ENCODE peak calls at places on chromosomes 4 and X, in seven cellular contexts. One of them, this sample, is unnamed.
A peak's percentile ranks its signal among the peaks of the same experiment; 100 is the strongest.

GRCh38 chr4:6917445-6918241 is 8.0 kb downstream of the TBC1D14 start:
- DNase-seq in activated T-cell treated with anti-CD3 and anti-CD28 coated beads, Interleukin-2, amount 50 U/mL, for 1 hour: peak; percentile 43
- DNase-seq in mucosa of descending colon: peak; percentile 94
- DNase-seq in T-helper 9 cell: no peak
- DNase-seq in HFFc6: no peak
- DNase-seq in caudate nucleus: no peak
- DNase-seq in SK-N-DZ: no peak
- DNase-seq in this sample: peak; percentile 76

GRCh38 chrX:110056419-110056818 is 53.5 kb downstream of the TMEM164 start:
- DNase-seq in caudate nucleus: no peak
- DNase-seq in mucosa of descending colon: no peak
- DNase-seq in HFFc6: no peak
- DNase-seq in activated T-cell treated with anti-CD3 and anti-CD28 coated beads, Interleukin-2, amount 50 U/mL, for 1 hour: no peak
- DNase-seq in SK-N-DZ: no peak
- DNase-seq in T-helper 9 cell: no peak
- DNase-seq in this sample: no peak

GRCh38 chr4:151865327-151865726 is 104.5 kb upstream of the GATB start:
- DNase-seq in caudate nucleus: peak; percentile 62
- DNase-seq in mucosa of descending colon: peak; percentile 57
- DNase-seq in T-helper 9 cell: no peak
- DNase-seq in HFFc6: no peak
- DNase-seq in activated T-cell treated with anti-CD3 and anti-CD28 coated beads, Interleukin-2, amount 50 U/mL, for 1 hour: no peak
- DNase-seq in SK-N-DZ: no peak
- DNase-seq in this sample: no peak

GRCh38 chrX:47662144-47662657 is 3.2 kb upstream of the UXT start:
- DNase-seq in activated T-cell treated with anti-CD3 and anti-CD28 coated beads, Interleukin-2, amount 50 U/mL, for 1 hour: no peak
- DNase-seq in mucosa of descending colon: no peak
- DNase-seq in T-helper 9 cell: no peak
- DNase-seq in caudate nucleus: no peak
- DNase-seq in HFFc6: peak; percentile 94
- DNase-seq in SK-N-DZ: no peak
- DNase-seq in this sample: no peak

GRCh38 chr4:117821834-117822233 is 212.5 kb upstream of the NDST3 start:
- DNase-seq in activated T-cell treated with anti-CD3 and anti-CD28 coated beads, Interleukin-2, amount 50 U/mL, for 1 hour: no peak
- DNase-seq in SK-N-DZ: no peak
- DNase-seq in caudate nucleus: no peak
- DNase-seq in T-helper 9 cell: no peak
- DNase-seq in mucosa of descending colon: no peak
- DNase-seq in HFFc6: no peak
- DNase-seq in this sample: no peak

GRCh38 chrX:47583240-47583861 is 1.1 kb downstream of the TIMP1 start:
- DNase-seq in T-helper 9 cell: no peak
- DNase-seq in activated T-cell treated with anti-CD3 and anti-CD28 coated beads, Interleukin-2, amount 50 U/mL, for 1 hour: no peak
- DNase-seq in HFFc6: no peak
- DNase-seq in caudate nucleus: no peak
- DNase-seq in SK-N-DZ: no peak
- DNase-seq in mucosa of descending colon: no peak
- DNase-seq in this sample: no peak

GRCh38 chrX:151488677-151489076 is 74.8 kb upstream of the PASD1 start:
- DNase-seq in T-helper 9 cell: no peak
- DNase-seq in SK-N-DZ: peak; percentile 21
- DNase-seq in activated T-cell treated with anti-CD3 and anti-CD28 coated beads, Interleukin-2, amount 50 U/mL, for 1 hour: no peak
- DNase-seq in caudate nucleus: no peak
- DNase-seq in HFFc6: no peak
- DNase-seq in mucosa of descending colon: no peak
- DNase-seq in this sample: peak; percentile 43

GRCh38 chr4:244471-244870 is 60.8 kb downstream of the ZNF732 start:
- DNase-seq in activated T-cell treated with anti-CD3 and anti-CD28 coated beads, Interleukin-2, amount 50 U/mL, for 1 hour: peak; percentile 45
- DNase-seq in SK-N-DZ: peak; percentile 28
- DNase-seq in T-helper 9 cell: peak; percentile 33
- DNase-seq in caudate nucleus: peak; percentile 16
- DNase-seq in HFFc6: peak; percentile 22
- DNase-seq in mucosa of descending colon: no peak
- DNase-seq in this sample: peak; percentile 84

GRCh38 chrX:147340947-147341346 is 526.4 kb upstream of the CXorf51A start:
- DNase-seq in SK-N-DZ: no peak
- DNase-seq in caudate nucleus: no peak
- DNase-seq in T-helper 9 cell: no peak
- DNase-seq in mucosa of descending colon: no peak
- DNase-seq in HFFc6: no peak
- DNase-seq in activated T-cell treated with anti-CD3 and anti-CD28 coated beads, Interleukin-2, amount 50 U/mL, for 1 hour: no peak
- DNase-seq in this sample: no peak

GRCh38 chr4:20443406-20443805 is 191.7 kb downstream of the SLIT2 start:
- DNase-seq in mucosa of descending colon: no peak
- DNase-seq in HFFc6: no peak
- DNase-seq in caudate nucleus: no peak
- DNase-seq in activated T-cell treated with anti-CD3 and anti-CD28 coated beads, Interleukin-2, amount 50 U/mL, for 1 hour: no peak
- DNase-seq in SK-N-DZ: no peak
- DNase-seq in T-helper 9 cell: no peak
- DNase-seq in this sample: no peak

GRCh38 chr4:144667500-144667899 is 21.5 kb downstream of the HHIP start:
- DNase-seq in activated T-cell treated with anti-CD3 and anti-CD28 coated beads, Interleukin-2, amount 50 U/mL, for 1 hour: no peak
- DNase-seq in T-helper 9 cell: no peak
- DNase-seq in caudate nucleus: no peak
- DNase-seq in mucosa of descending colon: no peak
- DNase-seq in SK-N-DZ: no peak
- DNase-seq in HFFc6: no peak
- DNase-seq in this sample: no peak

GRCh38 chr4:174216935-174217272 is 66.6 kb downstream of the FBXO8 start:
- DNase-seq in SK-N-DZ: no peak
- DNase-seq in T-helper 9 cell: no peak
- DNase-seq in HFFc6: no peak
- DNase-seq in caudate nucleus: no peak
- DNase-seq in activated T-cell treated with anti-CD3 and anti-CD28 coated beads, Interleukin-2, amount 50 U/mL, for 1 hour: no peak
- DNase-seq in mucosa of descending colon: no peak
- DNase-seq in this sample: peak; percentile 17

GRCh38 chr4:120842046-120842445 is 80.5 kb downstream of the PRDM5 start:
- DNase-seq in T-helper 9 cell: no peak
- DNase-seq in HFFc6: peak; percentile 72
- DNase-seq in mucosa of descending colon: no peak
- DNase-seq in caudate nucleus: no peak
- DNase-seq in activated T-cell treated with anti-CD3 and anti-CD28 coated beads, Interleukin-2, amount 50 U/mL, for 1 hour: no peak
- DNase-seq in SK-N-DZ: peak; percentile 6
- DNase-seq in this sample: no peak

GRCh38 chr4:128354205-128354821 is 66.7 kb upstream of the PGRMC2 start:
- DNase-seq in activated T-cell treated with anti-CD3 and anti-CD28 coated beads, Interleukin-2, amount 50 U/mL, for 1 hour: no peak
- DNase-seq in SK-N-DZ: no peak
- DNase-seq in mucosa of descending colon: no peak
- DNase-seq in HFFc6: peak; percentile 90
- DNase-seq in T-helper 9 cell: no peak
- DNase-seq in caudate nucleus: no peak
- DNase-seq in this sample: peak; percentile 38

GRCh38 chr4:38815879-38816782 is 11.5 kb upstream of the TLR1 start:
- DNase-seq in T-helper 9 cell: no peak
- DNase-seq in caudate nucleus: no peak
- DNase-seq in mucosa of descending colon: no peak
- DNase-seq in activated T-cell treated with anti-CD3 and anti-CD28 coated beads, Interleukin-2, amount 50 U/mL, for 1 hour: no peak
- DNase-seq in HFFc6: no peak
- DNase-seq in SK-N-DZ: no peak
- DNase-seq in this sample: no peak

GRCh38 chr4:103429283-103429682 is 231.1 kb upstream of the CENPE start:
- DNase-seq in mucosa of descending colon: no peak
- DNase-seq in activated T-cell treated with anti-CD3 and anti-CD28 coated beads, Interleukin-2, amount 50 U/mL, for 1 hour: no peak
- DNase-seq in T-helper 9 cell: no peak
- DNase-seq in caudate nucleus: no peak
- DNase-seq in SK-N-DZ: no peak
- DNase-seq in HFFc6: no peak
- DNase-seq in this sample: peak; percentile 88